ENCODE peak calls at places on chromosomes 2 and 18, in ten cellular contexts. O is neuronal stem cell; T is CD8-positive, alpha-beta T cell; P is tibial artery; K is A673; B is adrenal gland; H is PC-3; L is H9; N is lower lobe of right lung; A is hepatocyte. M is an unnamed sample. For H3K4me1, the result is how much of the 10 kb centered on the place peaks cover.

GRCh38 chr2:112182581-112183034 is 44.4 kb downstream of the FBLN7 start:
- DNase-seq in B (no peak), O (no peak), A (no peak), K (no peak), T (no peak), H (no peak), P (no peak), N (no peak), L (no peak), M (no peak)

GRCh38 chr18:30945769-30946168 is 96.8 kb downstream of the DSC3 start:
- DNase-seq in O (no peak), P (no peak), B (no peak), A (no peak), K (no peak), L (no peak), T (no peak), H (no peak), N (no peak), M (no peak)

GRCh38 chr18:69257861-69258458 is 142.7 kb upstream of the DOK6 start:
- DNase-seq in T (no peak), O (no peak), P (no peak), H (peak), N (no peak), A (peak), B (no peak), L (no peak), K (peak), M (no peak)

GRCh38 chr2:66427219-66427768 is 7.6 kb upstream of the MEIS1 start:
- DNase-seq in O (no peak), H (peak), L (no peak), A (peak), P (no peak), T (no peak), N (no peak), K (no peak), B (no peak), M (no peak)

GRCh38 chr2:130728007-130728454 is 839 bp upstream of the GPR148 start:
- DNase-seq in O (no peak), B (peak), K (no peak), L (no peak), A (peak), N (no peak), P (no peak), H (peak), T (peak), M (no peak)

GRCh38 chr2:232876978-232877441 is 6.9 kb downstream of the SNORC start:
- DNase-seq in H (peak), P (no peak), A (no peak), B (no peak), N (peak), T (no peak), K (no peak), L (no peak), O (no peak), M (no peak)

GRCh38 chr2:132497591-132497990 is 81.0 kb downstream of the GPR39 start:
- DNase-seq in L (no peak), O (no peak), A (no peak), P (no peak), T (no peak), K (peak), B (no peak), H (peak), N (no peak), M (no peak)

GRCh38 chr2:101356486-101356885 is 30.8 kb downstream of the CREG2 start:
- DNase-seq in O (no peak), P (no peak), A (no peak), H (peak), L (no peak), B (no peak), N (no peak), T (no peak), K (no peak), M (no peak)

GRCh38 chr2:163602196-163602595 is 133.6 kb downstream of the FIGN start:
- DNase-seq in H (no peak), L (no peak), N (no peak), A (no peak), O (no peak), T (no peak), B (no peak), K (no peak), P (no peak), M (no peak)

GRCh38 chr2:20091305-20091991 is 40.0 kb upstream of the LAPTM4A start:
- DNase-seq in T (no peak), O (no peak), B (no peak), K (peak), P (peak), A (no peak), L (no peak), H (peak), N (no peak), M (peak)

GRCh38 chr18:9658111-9658641 is 43.8 kb upstream of the PPP4R1 start:
- DNase-seq in L (no peak), N (no peak), T (no peak), B (no peak), H (peak), K (no peak), O (no peak), A (no peak), P (no peak), M (no peak)

GRCh38 chr18:36561046-36561445 is 263.5 kb downstream of the FHOD3 start:
- DNase-seq in A (no peak), T (no peak), L (no peak), H (no peak), P (no peak), N (no peak), O (no peak), K (no peak), B (no peak), M (no peak)

GRCh38 chr18:9803698-9804516 is 81.9 kb upstream of the TXNDC2 start:
- DNase-seq in K (peak), A (peak), T (no peak), B (peak), N (no peak), L (peak), H (peak), P (peak), O (no peak), M (peak)

GRCh38 chr2:46267616-46268015 is 29.6 kb upstream of the EPAS1 start:
- DNase-seq in B (no peak), O (no peak), P (no peak), A (no peak), T (no peak), L (no peak), N (no peak), K (no peak), H (no peak), M (no peak)

GRCh38 chr2:8231909-8232308 is 449.9 kb upstream of the ID2 start:
- DNase-seq in P (no peak), A (no peak), T (no peak), O (no peak), N (no peak), B (no peak), H (no peak), K (no peak), L (no peak), M (no peak)

GRCh38 chr18:74116628-74117554 is 30.7 kb downstream of the FBXO15 start:
- DNase-seq in K (peak), O (no peak), N (no peak), B (no peak), T (peak), L (peak), A (peak), H (peak), P (no peak), M (no peak)

GRCh38 chr2:144660518-144661316 is 140.8 kb upstream of the ZEB2 start:
- DNase-seq in P (no peak), K (no peak), L (no peak), B (no peak), O (no peak), T (no peak), H (peak), A (no peak), N (no peak), M (no peak)

GRCh38 chr18:907171-907879 is 2.7 kb downstream of the ADCYAP1 start:
- DNase-seq in L (peak), A (peak), O (no peak), T (no peak), N (peak), K (no peak), H (peak), B (no peak), P (no peak), M (no peak)

GRCh38 chr18:7924616-7925015 is 357.5 kb downstream of the PTPRM start:
- DNase-seq in O (no peak), H (no peak), N (no peak), B (no peak), A (no peak), T (no peak), P (no peak), L (no peak), K (no peak), M (no peak)

GRCh38 chr18:48913201-48913600 is 37.6 kb downstream of the SMAD7 start:
- DNase-seq in N (no peak), O (no peak), B (no peak), L (peak), P (no peak), H (peak), A (no peak), T (peak), K (no peak), M (no peak)

GRCh38 chr18:62883937-62884735 is 168.8 kb downstream of the PHLPP1 start:
- DNase-seq in K (no peak), H (peak), A (no peak), L (no peak), B (no peak), P (no peak), N (no peak), T (no peak), O (no peak), M (no peak)

GRCh38 chr18:59042477-59042842 is 97.2 kb upstream of the SEC11C start:
- DNase-seq in B (no peak), N (no peak), A (no peak), H (no peak), P (no peak), K (no peak), O (no peak), L (no peak), T (no peak), M (no peak)

GRCh38 chr2:210162466-210163124 is 8.6 kb downstream of the KANSL1L start:
- DNase-seq in O (no peak), L (no peak), H (no peak), B (no peak), T (no peak), P (no peak), A (no peak), N (no peak), K (peak), M (no peak)

GRCh38 chr2:146734042-146734715 is 1110.7 kb upstream of the ACVR2A start:
- DNase-seq in B (no peak), A (peak), P (no peak), K (peak), N (no peak), O (peak), L (no peak), T (no peak), H (peak), M (no peak)

GRCh38 chr2:86393521-86394490 is 47.4 kb upstream of the KDM3A start:
- DNase-seq in O (no peak), T (no peak), L (no peak), K (peak), B (no peak), A (peak), H (peak), P (no peak), N (peak), M (peak)

GRCh38 chr18:61556316-61556715 is 223.1 kb downstream of the CDH20 start:
- DNase-seq in L (no peak), K (no peak), P (no peak), B (no peak), N (no peak), O (no peak), A (no peak), T (no peak), H (no peak), M (no peak)

GRCh38 chr2:118240276-118240675 is 152.0 kb downstream of the INSIG2 start:
- DNase-seq in K (no peak), T (no peak), P (no peak), A (no peak), N (no peak), H (peak), L (no peak), B (no peak), O (no peak), M (no peak)

DNA sequence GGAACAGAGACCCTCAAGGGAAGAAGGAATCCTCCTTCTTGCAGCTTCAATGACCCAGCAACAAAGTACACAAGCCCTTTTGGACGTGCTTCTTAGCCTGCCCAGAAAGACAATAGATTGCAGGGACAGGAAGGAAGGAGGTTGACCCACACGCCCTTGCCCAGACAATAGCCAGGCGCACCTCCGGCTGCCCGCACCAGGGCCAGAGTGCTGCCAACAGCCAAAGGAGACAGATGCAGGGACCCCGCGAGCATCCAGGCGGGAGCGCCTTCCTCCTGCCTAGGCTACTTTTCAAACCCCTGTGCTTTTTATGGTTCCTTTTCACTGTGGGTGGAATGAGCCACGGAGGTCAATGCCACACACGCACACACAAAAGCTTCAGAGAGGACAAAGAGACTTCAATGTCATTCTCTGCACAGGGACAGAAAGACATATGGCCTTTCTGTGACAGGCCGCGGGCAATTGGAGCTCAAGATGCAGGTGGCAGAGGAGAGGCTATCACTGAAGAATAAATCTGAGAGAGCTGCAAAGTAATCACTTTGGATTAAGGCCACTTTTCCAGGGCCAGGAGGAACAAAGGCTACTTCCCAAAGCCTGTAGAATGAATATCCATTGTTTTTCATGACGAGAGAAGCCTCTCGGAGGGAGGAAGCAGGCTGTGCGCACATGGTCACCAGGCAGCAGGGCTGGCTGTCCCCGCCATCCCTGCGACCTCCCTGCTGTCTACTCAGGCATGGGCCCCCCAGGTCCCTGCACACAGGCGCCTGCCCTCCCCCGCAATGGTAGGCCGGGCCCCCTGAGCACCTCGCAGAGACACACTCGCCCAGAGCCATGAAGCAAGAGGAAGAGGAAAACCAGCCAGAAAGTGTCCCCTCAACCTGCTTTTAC is 300.5 kb downstream of the EIPR1 start:
- DNase-seq in P (no peak), L (no peak), K (no peak), A (no peak), N (no peak), O (no peak), T (no peak), H (no peak), B (no peak), M (no peak)
- H3K4me1 ChIP-seq in P (under half), L (under half), K (under half), A (under half), N (under half), O (under half), T (under half), H (under half), B (under half), M (under half)

DNA sequence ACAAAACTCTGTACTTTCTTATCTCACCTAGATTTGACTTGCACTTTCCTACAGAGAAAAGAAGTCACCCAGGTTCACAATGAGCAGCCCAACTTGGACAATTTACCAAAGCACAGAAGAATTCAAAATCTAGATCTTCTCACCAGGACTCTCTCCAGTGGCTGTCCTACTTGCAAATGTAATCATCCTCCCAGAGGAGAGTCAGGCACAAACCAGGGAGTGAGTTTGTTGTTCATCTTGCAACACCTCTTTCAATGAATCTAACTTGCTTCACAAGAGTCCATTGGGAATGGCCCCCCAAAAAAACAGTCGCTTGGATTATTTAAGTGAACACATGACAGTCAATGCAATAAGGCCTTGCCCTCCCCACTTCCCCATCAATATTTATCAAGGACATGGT is 144.6 kb downstream of the ATL2 start:
- DNase-seq in L (no peak), P (no peak), T (no peak), O (no peak), H (no peak), N (no peak), A (no peak), B (no peak), K (no peak), M (no peak)
- H3K4me1 ChIP-seq in L (under half), P (under half), T (under half), O (under half), H (under half), N (under half), A (under half), B (under half), K (under half), M (under half)

GRCh38 chr2:231633259-231633976 is 40.8 kb downstream of the TEX44 start:
- DNase-seq in H (no peak), A (no peak), K (no peak), P (no peak), N (no peak), T (no peak), B (no peak), L (no peak), O (no peak), M (no peak)
- H3K4me1 ChIP-seq in H (under half), A (under half), K (under half), P (under half), N (under half), T (under half), B (under half), L (under half), O (under half), M (under half)

GRCh38 chr2:110101911-110102774 is 13.5 kb downstream of the MALL start:
- DNase-seq in L (no peak), T (no peak), O (no peak), A (no peak), B (peak), K (no peak), H (peak), P (no peak), N (no peak), M (no peak)
- H3K4me1 ChIP-seq in L (under half), T (under half), O (under half), A (under half), B (under half), K (under half), H (half or more), P (under half), N (half or more), M (half or more)

DNA sequence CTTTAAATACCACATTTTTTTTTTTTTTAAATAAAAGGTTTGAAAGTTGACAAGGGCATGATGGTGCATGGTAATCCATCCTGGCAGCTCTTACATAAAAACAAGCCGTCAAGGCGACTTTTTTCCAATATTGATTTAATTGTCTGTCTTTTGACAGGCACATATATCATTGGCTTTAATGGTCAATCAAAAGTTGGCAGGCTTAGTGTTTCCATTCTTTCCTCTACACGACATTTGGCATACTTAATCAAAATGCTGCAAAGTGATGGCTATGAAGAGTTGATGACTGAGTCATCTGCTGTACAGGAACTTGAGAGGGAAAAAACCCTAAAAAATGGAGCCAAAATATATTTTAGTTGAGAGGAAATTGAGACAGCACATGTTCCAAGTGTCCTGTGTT is 3.0 kb downstream of the TSHZ1 start:
- DNase-seq in L (no peak), B (no peak), T (no peak), O (no peak), N (no peak), P (no peak), K (no peak), A (no peak), H (peak), M (no peak)
- H3K4me1 ChIP-seq in L (under half), B (under half), T (half or more), O (under half), N (half or more), P (under half), K (under half), A (half or more), H (under half), M (half or more)

DNA sequence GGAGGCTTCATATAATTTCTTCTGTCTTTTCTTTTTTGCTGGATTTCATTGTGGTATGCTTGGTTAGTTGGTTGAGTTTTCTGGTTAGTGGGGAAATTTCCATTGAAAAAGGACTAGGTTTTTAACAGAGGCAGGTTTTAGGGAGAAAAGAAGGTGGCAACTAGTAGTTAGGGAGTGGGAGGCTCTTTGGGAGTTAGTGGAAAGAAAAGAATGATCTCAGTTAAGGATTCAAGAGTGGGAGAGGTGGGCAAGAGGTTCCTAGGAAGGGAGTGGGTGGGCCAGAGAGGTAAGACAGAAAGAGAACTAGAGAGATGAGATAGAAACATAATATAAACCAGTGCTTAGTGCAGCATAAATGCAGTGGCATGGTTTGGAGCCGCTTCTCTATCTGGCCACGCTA is 96.9 kb downstream of the SPTBN1 start:
- DNase-seq in N (no peak), T (no peak), A (no peak), L (no peak), P (no peak), B (no peak), K (no peak), H (no peak), O (no peak), M (no peak)
- H3K4me1 ChIP-seq in N (half or more), T (under half), A (under half), L (under half), P (under half), B (under half), K (under half), H (under half), O (under half), M (half or more)

DNA sequence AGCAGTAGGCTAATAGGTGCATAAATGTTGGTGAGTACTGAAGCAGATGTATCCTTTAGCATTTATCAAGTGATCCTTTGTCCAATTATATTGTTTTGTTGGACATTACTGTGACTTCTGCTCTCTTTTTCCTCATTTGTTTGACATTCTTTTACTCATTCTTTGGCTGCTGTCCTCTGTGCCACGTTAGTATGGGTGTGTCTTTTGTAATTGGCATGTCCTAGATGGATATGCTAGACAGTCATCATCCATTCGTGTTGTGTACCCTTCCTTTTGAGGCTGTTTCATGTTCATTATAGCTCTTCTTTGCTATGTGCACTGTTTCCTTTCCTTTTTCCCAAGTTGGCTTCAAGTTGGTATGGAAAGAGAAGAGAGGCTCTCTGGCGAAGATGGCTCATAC is 284.7 kb downstream of the CYP26B1 start:
- DNase-seq in P (no peak), K (no peak), B (no peak), A (no peak), L (no peak), N (no peak), T (no peak), O (no peak), H (peak), M (no peak)
- H3K4me1 ChIP-seq in P (under half), K (under half), B (under half), A (under half), L (under half), N (under half), T (under half), O (under half), H (under half), M (under half)

DNA sequence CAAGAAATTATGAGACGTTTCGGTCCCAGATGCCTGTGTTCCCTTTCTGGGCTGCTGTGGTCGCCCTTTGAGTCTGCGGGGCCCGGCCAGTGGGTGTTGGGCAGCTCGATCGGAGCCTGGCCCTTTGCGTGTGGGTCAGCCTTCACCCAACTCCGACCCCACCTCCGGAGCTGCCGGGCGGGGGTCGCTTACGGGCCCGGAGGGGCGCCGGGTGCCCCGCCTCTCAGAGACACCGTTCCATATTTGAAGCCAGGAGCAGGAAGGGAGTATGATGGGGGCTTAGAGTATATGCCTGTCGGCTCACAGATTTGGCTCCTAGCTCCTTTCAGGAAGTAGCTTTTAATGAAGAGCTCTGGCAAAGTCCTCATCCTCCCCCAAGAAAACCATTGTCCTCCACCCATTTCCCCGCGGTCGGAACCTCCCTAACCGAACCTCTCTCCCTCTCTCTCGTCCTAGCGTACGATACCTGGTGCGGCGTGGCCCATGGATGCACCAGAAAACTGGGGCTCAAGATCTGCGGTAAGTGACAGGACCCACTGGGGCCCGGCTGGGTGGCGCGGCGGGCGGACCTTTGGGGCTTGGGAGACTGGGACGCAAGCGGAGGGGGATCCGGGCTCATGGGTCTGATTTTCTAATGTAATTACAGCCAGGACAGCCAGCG is 5.1 kb downstream of the GAD1 start:
- DNase-seq in K (no peak), N (no peak), L (no peak), O (no peak), H (no peak), P (no peak), B (no peak), T (no peak), A (no peak), M (no peak)
- H3K4me1 ChIP-seq in K (under half), N (half or more), L (under half), O (under half), H (under half), P (half or more), B (under half), T (half or more), A (under half), M (half or more)

M was measured in left ventricle myocardium inferior.